ENCODE peak calls at places on chromosomes 4 and X, in nine cellular contexts. One of them, this sample, is unnamed.

GRCh38 chrX:115561605-115562491 is 874 bp downstream of the PLS3 start:
- DNase-seq in pons: peak; percentile 17
- DNase-seq in iris pigment epithelial cell: peak; percentile 42
- DNase-seq in GM23248: peak; percentile 67
- DNase-seq in T-helper 22 cell: no peak
- DNase-seq in HFF-Myc: no peak
- DNase-seq in heart right ventricle: peak; percentile 38
- DNase-seq in activated T-helper 2 cell treated with anti-CD3 and anti-CD28 coated beads, Interferon-gamma antibody, Interleukin-2, Interleukin-4, amounts not matched to agents 10 μg/mL and 5 μg/mL and 100 μg/mL, durations not matched to agents 14 hours and 24 hours and 36 hours: no peak
- DNase-seq in NCI-H82: peak; percentile 75
- DNase-seq in this sample: no peak

GRCh38 chrX:131289527-131289926 is 421 bp upstream of the IGSF1 start:
- DNase-seq in activated T-helper 2 cell treated with anti-CD3 and anti-CD28 coated beads, Interferon-gamma antibody, Interleukin-2, Interleukin-4, amounts not matched to agents 10 μg/mL and 5 μg/mL and 100 μg/mL, durations not matched to agents 14 hours and 24 hours and 36 hours: no peak
- DNase-seq in pons: no peak
- DNase-seq in NCI-H82: no peak
- DNase-seq in T-helper 22 cell: no peak
- DNase-seq in GM23248: no peak
- DNase-seq in heart right ventricle: no peak
- DNase-seq in iris pigment epithelial cell: no peak
- DNase-seq in HFF-Myc: no peak
- DNase-seq in this sample: no peak

GRCh38 chr4:96473246-96473645 is 633.4 kb downstream of the PDHA2 start:
- DNase-seq in GM23248: no peak
- DNase-seq in HFF-Myc: no peak
- DNase-seq in pons: no peak
- DNase-seq in NCI-H82: no peak
- DNase-seq in activated T-helper 2 cell treated with anti-CD3 and anti-CD28 coated beads, Interferon-gamma antibody, Interleukin-2, Interleukin-4, amounts not matched to agents 10 μg/mL and 5 μg/mL and 100 μg/mL, durations not matched to agents 14 hours and 24 hours and 36 hours: no peak
- DNase-seq in T-helper 22 cell: no peak
- DNase-seq in iris pigment epithelial cell: no peak
- DNase-seq in heart right ventricle: no peak
- DNase-seq in this sample: no peak

GRCh38 chr4:87819281-87819919 is 13.4 kb upstream of the MEPE start:
- DNase-seq in iris pigment epithelial cell: peak; percentile 93
- DNase-seq in HFF-Myc: peak; percentile 75
- DNase-seq in activated T-helper 2 cell treated with anti-CD3 and anti-CD28 coated beads, Interferon-gamma antibody, Interleukin-2, Interleukin-4, amounts not matched to agents 10 μg/mL and 5 μg/mL and 100 μg/mL, durations not matched to agents 14 hours and 24 hours and 36 hours: no peak
- DNase-seq in GM23248: peak; percentile 79
- DNase-seq in heart right ventricle: no peak
- DNase-seq in NCI-H82: no peak
- DNase-seq in pons: no peak
- DNase-seq in T-helper 22 cell: no peak
- DNase-seq in this sample: peak; percentile 10

GRCh38 chrX:12411831-12412230 is 273.6 kb downstream of the FRMPD4 start:
- DNase-seq in pons: no peak
- DNase-seq in NCI-H82: no peak
- DNase-seq in heart right ventricle: no peak
- DNase-seq in iris pigment epithelial cell: no peak
- DNase-seq in GM23248: no peak
- DNase-seq in HFF-Myc: no peak
- DNase-seq in activated T-helper 2 cell treated with anti-CD3 and anti-CD28 coated beads, Interferon-gamma antibody, Interleukin-2, Interleukin-4, amounts not matched to agents 10 μg/mL and 5 μg/mL and 100 μg/mL, durations not matched to agents 14 hours and 24 hours and 36 hours: no peak
- DNase-seq in T-helper 22 cell: no peak
- DNase-seq in this sample: no peak

GRCh38 chrX:69088171-69088938 is 76.9 kb downstream of the PJA1 start:
- DNase-seq in activated T-helper 2 cell treated with anti-CD3 and anti-CD28 coated beads, Interferon-gamma antibody, Interleukin-2, Interleukin-4, amounts not matched to agents 10 μg/mL and 5 μg/mL and 100 μg/mL, durations not matched to agents 14 hours and 24 hours and 36 hours: no peak
- DNase-seq in iris pigment epithelial cell: peak; percentile 11
- DNase-seq in HFF-Myc: no peak
- DNase-seq in GM23248: peak; percentile 20
- DNase-seq in NCI-H82: peak; percentile 19
- DNase-seq in pons: no peak
- DNase-seq in T-helper 22 cell: no peak
- DNase-seq in heart right ventricle: no peak
- DNase-seq in this sample: no peak

GRCh38 chr4:189974056-189974455 is 33.4 kb downstream of the FRG1 start:
- DNase-seq in iris pigment epithelial cell: peak; percentile 5
- DNase-seq in GM23248: peak; percentile 8
- DNase-seq in HFF-Myc: no peak
- DNase-seq in pons: no peak
- DNase-seq in T-helper 22 cell: no peak
- DNase-seq in NCI-H82: no peak
- DNase-seq in heart right ventricle: no peak
- DNase-seq in activated T-helper 2 cell treated with anti-CD3 and anti-CD28 coated beads, Interferon-gamma antibody, Interleukin-2, Interleukin-4, amounts not matched to agents 10 μg/mL and 5 μg/mL and 100 μg/mL, durations not matched to agents 14 hours and 24 hours and 36 hours: no peak
- DNase-seq in this sample: peak; percentile 32

GRCh38 chr4:183430317-183430986 is 14.0 kb upstream of the CDKN2AIP start:
- DNase-seq in heart right ventricle: peak; percentile 10
- DNase-seq in activated T-helper 2 cell treated with anti-CD3 and anti-CD28 coated beads, Interferon-gamma antibody, Interleukin-2, Interleukin-4, amounts not matched to agents 10 μg/mL and 5 μg/mL and 100 μg/mL, durations not matched to agents 14 hours and 24 hours and 36 hours: no peak
- DNase-seq in HFF-Myc: no peak
- DNase-seq in pons: no peak
- DNase-seq in iris pigment epithelial cell: peak; percentile 19
- DNase-seq in NCI-H82: no peak
- DNase-seq in GM23248: no peak
- DNase-seq in T-helper 22 cell: no peak
- DNase-seq in this sample: no peak

GRCh38 chr4:80125252-80126177 is 52.5 kb upstream of the ANTXR2 start:
- DNase-seq in T-helper 22 cell: peak; percentile 7
- DNase-seq in iris pigment epithelial cell: peak; percentile 50
- DNase-seq in GM23248: peak; percentile 64
- DNase-seq in NCI-H82: peak; percentile 1
- DNase-seq in heart right ventricle: no peak
- DNase-seq in activated T-helper 2 cell treated with anti-CD3 and anti-CD28 coated beads, Interferon-gamma antibody, Interleukin-2, Interleukin-4, amounts not matched to agents 10 μg/mL and 5 μg/mL and 100 μg/mL, durations not matched to agents 14 hours and 24 hours and 36 hours: peak; percentile 30
- DNase-seq in pons: peak; percentile 15
- DNase-seq in HFF-Myc: peak; percentile 16
- DNase-seq in this sample: peak; percentile 58

GRCh38 chr4:1674682-1675081 is 9.4 kb downstream of the FAM53A start:
- DNase-seq in activated T-helper 2 cell treated with anti-CD3 and anti-CD28 coated beads, Interferon-gamma antibody, Interleukin-2, Interleukin-4, amounts not matched to agents 10 μg/mL and 5 μg/mL and 100 μg/mL, durations not matched to agents 14 hours and 24 hours and 36 hours: no peak
- DNase-seq in T-helper 22 cell: no peak
- DNase-seq in iris pigment epithelial cell: peak; percentile 38
- DNase-seq in pons: peak; percentile 89
- DNase-seq in NCI-H82: no peak
- DNase-seq in GM23248: no peak
- DNase-seq in HFF-Myc: no peak
- DNase-seq in heart right ventricle: no peak
- DNase-seq in this sample: no peak

GRCh38 chr4:2825740-2826139 is 17.9 kb upstream of the ADD1 start:
- DNase-seq in iris pigment epithelial cell: no peak
- DNase-seq in pons: no peak
- DNase-seq in heart right ventricle: no peak
- DNase-seq in T-helper 22 cell: no peak
- DNase-seq in activated T-helper 2 cell treated with anti-CD3 and anti-CD28 coated beads, Interferon-gamma antibody, Interleukin-2, Interleukin-4, amounts not matched to agents 10 μg/mL and 5 μg/mL and 100 μg/mL, durations not matched to agents 14 hours and 24 hours and 36 hours: no peak
- DNase-seq in GM23248: no peak
- DNase-seq in NCI-H82: no peak
- DNase-seq in HFF-Myc: no peak
- DNase-seq in this sample: no peak

GRCh38 chr4:139576219-139576618 is 20.2 kb upstream of the SETD7 start:
- DNase-seq in activated T-helper 2 cell treated with anti-CD3 and anti-CD28 coated beads, Interferon-gamma antibody, Interleukin-2, Interleukin-4, amounts not matched to agents 10 μg/mL and 5 μg/mL and 100 μg/mL, durations not matched to agents 14 hours and 24 hours and 36 hours: no peak
- DNase-seq in GM23248: no peak
- DNase-seq in heart right ventricle: no peak
- DNase-seq in T-helper 22 cell: no peak
- DNase-seq in HFF-Myc: no peak
- DNase-seq in NCI-H82: no peak
- DNase-seq in iris pigment epithelial cell: peak; percentile 49
- DNase-seq in pons: peak; percentile 39
- DNase-seq in this sample: no peak

GRCh38 chr4:185811509-185812364 is at the start of gene SORBS2:
- DNase-seq in NCI-H82: peak; percentile 57
- DNase-seq in pons: peak; percentile 48
- DNase-seq in activated T-helper 2 cell treated with anti-CD3 and anti-CD28 coated beads, Interferon-gamma antibody, Interleukin-2, Interleukin-4, amounts not matched to agents 10 μg/mL and 5 μg/mL and 100 μg/mL, durations not matched to agents 14 hours and 24 hours and 36 hours: no peak
- DNase-seq in GM23248: peak; percentile 6
- DNase-seq in heart right ventricle: peak; percentile 35
- DNase-seq in HFF-Myc: no peak
- DNase-seq in iris pigment epithelial cell: peak; percentile 89
- DNase-seq in T-helper 22 cell: no peak
- DNase-seq in this sample: no peak

GRCh38 chrX:69107231-69107739 is 58.0 kb downstream of the PJA1 start:
- DNase-seq in GM23248: no peak
- DNase-seq in T-helper 22 cell: no peak
- DNase-seq in HFF-Myc: no peak
- DNase-seq in iris pigment epithelial cell: no peak
- DNase-seq in NCI-H82: peak; percentile 51
- DNase-seq in activated T-helper 2 cell treated with anti-CD3 and anti-CD28 coated beads, Interferon-gamma antibody, Interleukin-2, Interleukin-4, amounts not matched to agents 10 μg/mL and 5 μg/mL and 100 μg/mL, durations not matched to agents 14 hours and 24 hours and 36 hours: no peak
- DNase-seq in heart right ventricle: no peak
- DNase-seq in pons: no peak
- DNase-seq in this sample: peak; percentile 72

GRCh38 chr4:55736605-55737183 is 82.9 kb upstream of the EXOC1L start:
- DNase-seq in pons: peak; percentile 12
- DNase-seq in NCI-H82: peak; percentile 3
- DNase-seq in HFF-Myc: no peak
- DNase-seq in GM23248: peak; percentile 32
- DNase-seq in activated T-helper 2 cell treated with anti-CD3 and anti-CD28 coated beads, Interferon-gamma antibody, Interleukin-2, Interleukin-4, amounts not matched to agents 10 μg/mL and 5 μg/mL and 100 μg/mL, durations not matched to agents 14 hours and 24 hours and 36 hours: no peak
- DNase-seq in T-helper 22 cell: no peak
- DNase-seq in iris pigment epithelial cell: no peak
- DNase-seq in heart right ventricle: no peak
- DNase-seq in this sample: no peak

GRCh38 chr4:170887396-170887795 is 797.6 kb upstream of the AADAT start:
- DNase-seq in pons: no peak
- DNase-seq in NCI-H82: peak; percentile 58
- DNase-seq in heart right ventricle: no peak
- DNase-seq in T-helper 22 cell: no peak
- DNase-seq in iris pigment epithelial cell: no peak
- DNase-seq in GM23248: no peak
- DNase-seq in activated T-helper 2 cell treated with anti-CD3 and anti-CD28 coated beads, Interferon-gamma antibody, Interleukin-2, Interleukin-4, amounts not matched to agents 10 μg/mL and 5 μg/mL and 100 μg/mL, durations not matched to agents 14 hours and 24 hours and 36 hours: no peak
- DNase-seq in HFF-Myc: no peak
- DNase-seq in this sample: no peak

GRCh38 chr4:106022454-106022853 is 127.2 kb downstream of the NPNT start:
- DNase-seq in GM23248: no peak
- DNase-seq in iris pigment epithelial cell: no peak
- DNase-seq in pons: no peak
- DNase-seq in HFF-Myc: no peak
- DNase-seq in T-helper 22 cell: no peak
- DNase-seq in heart right ventricle: no peak
- DNase-seq in NCI-H82: no peak
- DNase-seq in activated T-helper 2 cell treated with anti-CD3 and anti-CD28 coated beads, Interferon-gamma antibody, Interleukin-2, Interleukin-4, amounts not matched to agents 10 μg/mL and 5 μg/mL and 100 μg/mL, durations not matched to agents 14 hours and 24 hours and 36 hours: no peak
- DNase-seq in this sample: no peak

GRCh38 chrX:46180258-46180687 is 364.9 kb downstream of the ZNF674 start:
- DNase-seq in T-helper 22 cell: no peak
- DNase-seq in iris pigment epithelial cell: peak; percentile 73
- DNase-seq in HFF-Myc: peak; percentile 74
- DNase-seq in activated T-helper 2 cell treated with anti-CD3 and anti-CD28 coated beads, Interferon-gamma antibody, Interleukin-2, Interleukin-4, amounts not matched to agents 10 μg/mL and 5 μg/mL and 100 μg/mL, durations not matched to agents 14 hours and 24 hours and 36 hours: no peak
- DNase-seq in GM23248: peak; percentile 86
- DNase-seq in pons: no peak
- DNase-seq in NCI-H82: peak; percentile 52
- DNase-seq in heart right ventricle: no peak
- DNase-seq in this sample: no peak

GRCh38 chr4:146643812-146644401 is 5.2 kb downstream of the POU4F2 start:
- DNase-seq in heart right ventricle: no peak
- DNase-seq in NCI-H82: no peak
- DNase-seq in GM23248: peak; percentile 52
- DNase-seq in activated T-helper 2 cell treated with anti-CD3 and anti-CD28 coated beads, Interferon-gamma antibody, Interleukin-2, Interleukin-4, amounts not matched to agents 10 μg/mL and 5 μg/mL and 100 μg/mL, durations not matched to agents 14 hours and 24 hours and 36 hours: no peak
- DNase-seq in HFF-Myc: peak; percentile 14
- DNase-seq in T-helper 22 cell: no peak
- DNase-seq in pons: no peak
- DNase-seq in iris pigment epithelial cell: no peak
- DNase-seq in this sample: no peak

GRCh38 chrX:47189906-47190305 is 3.7 kb upstream of the UBA1 start:
- DNase-seq in T-helper 22 cell: no peak
- DNase-seq in NCI-H82: peak; percentile 26
- DNase-seq in GM23248: no peak
- DNase-seq in heart right ventricle: no peak
- DNase-seq in pons: no peak
- DNase-seq in activated T-helper 2 cell treated with anti-CD3 and anti-CD28 coated beads, Interferon-gamma antibody, Interleukin-2, Interleukin-4, amounts not matched to agents 10 μg/mL and 5 μg/mL and 100 μg/mL, durations not matched to agents 14 hours and 24 hours and 36 hours: no peak
- DNase-seq in iris pigment epithelial cell: peak; percentile 13
- DNase-seq in HFF-Myc: no peak
- DNase-seq in this sample: no peak

GRCh38 chrX:73867144-73867543 is 304.1 kb downstream of the CHIC1 start:
- DNase-seq in GM23248: no peak
- DNase-seq in iris pigment epithelial cell: no peak
- DNase-seq in HFF-Myc: no peak
- DNase-seq in T-helper 22 cell: no peak
- DNase-seq in NCI-H82: no peak
- DNase-seq in activated T-helper 2 cell treated with anti-CD3 and anti-CD28 coated beads, Interferon-gamma antibody, Interleukin-2, Interleukin-4, amounts not matched to agents 10 μg/mL and 5 μg/mL and 100 μg/mL, durations not matched to agents 14 hours and 24 hours and 36 hours: no peak
- DNase-seq in pons: no peak
- DNase-seq in heart right ventricle: no peak
- DNase-seq in this sample: no peak

GRCh38 chrX:119685225-119686066 is 7.5 kb downstream of the SEPTIN6 start:
- DNase-seq in GM23248: peak; percentile 60
- DNase-seq in pons: peak; percentile 72
- DNase-seq in iris pigment epithelial cell: no peak
- DNase-seq in HFF-Myc: no peak
- DNase-seq in heart right ventricle: peak; percentile 51
- DNase-seq in NCI-H82: no peak
- DNase-seq in T-helper 22 cell: peak; percentile 49
- DNase-seq in activated T-helper 2 cell treated with anti-CD3 and anti-CD28 coated beads, Interferon-gamma antibody, Interleukin-2, Interleukin-4, amounts not matched to agents 10 μg/mL and 5 μg/mL and 100 μg/mL, durations not matched to agents 14 hours and 24 hours and 36 hours: peak; percentile 50
- DNase-seq in this sample: peak; percentile 65

GRCh38 chr4:88706574-88706973 is 8.9 kb upstream of the NAP1L5 start:
- DNase-seq in pons: peak; percentile 87
- DNase-seq in iris pigment epithelial cell: peak; percentile 76
- DNase-seq in GM23248: peak; percentile 83
- DNase-seq in activated T-helper 2 cell treated with anti-CD3 and anti-CD28 coated beads, Interferon-gamma antibody, Interleukin-2, Interleukin-4, amounts not matched to agents 10 μg/mL and 5 μg/mL and 100 μg/mL, durations not matched to agents 14 hours and 24 hours and 36 hours: no peak
- DNase-seq in NCI-H82: peak; percentile 42
- DNase-seq in HFF-Myc: peak; percentile 32
- DNase-seq in heart right ventricle: no peak
- DNase-seq in T-helper 22 cell: no peak
- DNase-seq in this sample: no peak

GRCh38 chr4:118954246-118954645 is 65.6 kb downstream of the SYNPO2 start:
- DNase-seq in iris pigment epithelial cell: peak; percentile 27
- DNase-seq in T-helper 22 cell: no peak
- DNase-seq in activated T-helper 2 cell treated with anti-CD3 and anti-CD28 coated beads, Interferon-gamma antibody, Interleukin-2, Interleukin-4, amounts not matched to agents 10 μg/mL and 5 μg/mL and 100 μg/mL, durations not matched to agents 14 hours and 24 hours and 36 hours: no peak
- DNase-seq in NCI-H82: no peak
- DNase-seq in heart right ventricle: no peak
- DNase-seq in GM23248: peak; percentile 64
- DNase-seq in pons: peak; percentile 64
- DNase-seq in HFF-Myc: no peak
- DNase-seq in this sample: no peak

GRCh38 chrX:4382273-4382672 is 668.8 kb upstream of the PRKX start:
- DNase-seq in heart right ventricle: no peak
- DNase-seq in activated T-helper 2 cell treated with anti-CD3 and anti-CD28 coated beads, Interferon-gamma antibody, Interleukin-2, Interleukin-4, amounts not matched to agents 10 μg/mL and 5 μg/mL and 100 μg/mL, durations not matched to agents 14 hours and 24 hours and 36 hours: no peak
- DNase-seq in iris pigment epithelial cell: no peak
- DNase-seq in GM23248: no peak
- DNase-seq in pons: no peak
- DNase-seq in NCI-H82: no peak
- DNase-seq in HFF-Myc: no peak
- DNase-seq in T-helper 22 cell: no peak
- DNase-seq in this sample: no peak

GRCh38 chrX:49919617-49920016 is 2.8 kb upstream of the CLCN5 start:
- DNase-seq in GM23248: peak; percentile 35
- DNase-seq in heart right ventricle: peak; percentile 29
- DNase-seq in HFF-Myc: no peak
- DNase-seq in activated T-helper 2 cell treated with anti-CD3 and anti-CD28 coated beads, Interferon-gamma antibody, Interleukin-2, Interleukin-4, amounts not matched to agents 10 μg/mL and 5 μg/mL and 100 μg/mL, durations not matched to agents 14 hours and 24 hours and 36 hours: no peak
- DNase-seq in NCI-H82: peak; percentile 50
- DNase-seq in T-helper 22 cell: no peak
- DNase-seq in pons: no peak
- DNase-seq in iris pigment epithelial cell: peak; percentile 77
- DNase-seq in this sample: peak; percentile 47

This sample was measured in K562.